ENCODE peak calls at places on chromosomes 4 and X, in four cellular contexts. One of them, this sample, is unnamed.
A peak's percentile ranks its signal among the peaks of the same experiment; 100 is the strongest.

GRCh38 chr4:124181045-124181444 is 531.5 kb downstream of the ANKRD50 start:
- DNase-seq in AG09319: no peak
- DNase-seq in SK-MEL-5: no peak
- DNase-seq in hepatic stellate cell: no peak
- DNase-seq in this sample: no peak

GRCh38 chr4:92654084-92654483 is 350.3 kb downstream of the GRID2 start:
- DNase-seq in hepatic stellate cell: no peak
- DNase-seq in SK-MEL-5: no peak
- DNase-seq in AG09319: no peak
- DNase-seq in this sample: no peak

GRCh38 chr4:165006457-165006856 is 25.3 kb upstream of the TRIM60 start:
- DNase-seq in SK-MEL-5: no peak
- DNase-seq in AG09319: no peak
- DNase-seq in hepatic stellate cell: no peak
- DNase-seq in this sample: no peak

GRCh38 chrX:150777328-150777992 is 84.3 kb downstream of the MTMR1 start:
- DNase-seq in SK-MEL-5: no peak
- DNase-seq in AG09319: no peak
- DNase-seq in hepatic stellate cell: no peak
- DNase-seq in this sample: no peak

GRCh38 chr4:40940317-40940720 is 190.6 kb downstream of the NSUN7 start:
- DNase-seq in SK-MEL-5: no peak
- DNase-seq in AG09319: no peak
- DNase-seq in hepatic stellate cell: no peak
- DNase-seq in this sample: no peak

GRCh38 chr4:11424000-11424399 is 4.7 kb downstream of the HS3ST1 start:
- DNase-seq in hepatic stellate cell: peak; percentile 31
- DNase-seq in SK-MEL-5: peak; percentile 78
- DNase-seq in AG09319: no peak
- DNase-seq in this sample: no peak

GRCh38 chr4:90852232-90852631 is 725.0 kb downstream of the CCSER1 start:
- DNase-seq in SK-MEL-5: no peak
- DNase-seq in hepatic stellate cell: no peak
- DNase-seq in AG09319: no peak
- DNase-seq in this sample: no peak

GRCh38 chrX:70138622-70139021 is 5.4 kb downstream of the IGBP1 start:
- DNase-seq in AG09319: no peak
- DNase-seq in SK-MEL-5: no peak
- DNase-seq in hepatic stellate cell: no peak
- DNase-seq in this sample: no peak

GRCh38 chrX:153450114-153450948 is 4.5 kb upstream of the TREX2 start:
- DNase-seq in hepatic stellate cell: no peak
- DNase-seq in AG09319: no peak
- DNase-seq in SK-MEL-5: no peak
- DNase-seq in this sample: no peak

GRCh38 chr4:103996059-103996458 is 276.3 kb upstream of the TACR3 start:
- DNase-seq in hepatic stellate cell: no peak
- DNase-seq in AG09319: no peak
- DNase-seq in SK-MEL-5: peak; percentile 85
- DNase-seq in this sample: peak; percentile 56

GRCh38 chr4:108533245-108533844 is 87.0 kb upstream of the RPL34 start:
- DNase-seq in SK-MEL-5: peak; percentile 23
- DNase-seq in AG09319: no peak
- DNase-seq in hepatic stellate cell: no peak
- DNase-seq in this sample: no peak

GRCh38 chr4:167232805-167233522 is 1.3 kb downstream of the SPOCK3 start:
- DNase-seq in hepatic stellate cell: no peak
- DNase-seq in AG09319: no peak
- DNase-seq in SK-MEL-5: no peak
- DNase-seq in this sample: no peak

GRCh38 chr4:6464842-6465588 is 7.4 kb downstream of the PPP2R2C start:
- DNase-seq in SK-MEL-5: peak; percentile 43
- DNase-seq in hepatic stellate cell: no peak
- DNase-seq in AG09319: no peak
- DNase-seq in this sample: no peak

GRCh38 chrX:120604359-120604782 is 470 bp downstream of the MCTS1 start:
- DNase-seq in AG09319: no peak
- DNase-seq in hepatic stellate cell: peak; percentile 25
- DNase-seq in SK-MEL-5: peak; percentile 31
- DNase-seq in this sample: no peak

GRCh38 chr4:148053298-148054003 is 321.6 kb downstream of the ARHGAP10 start:
- DNase-seq in SK-MEL-5: no peak
- DNase-seq in hepatic stellate cell: no peak
- DNase-seq in AG09319: no peak
- DNase-seq in this sample: no peak

GRCh38 chrX:68692651-68693050 is 45.2 kb downstream of the STARD8 start:
- DNase-seq in AG09319: no peak
- DNase-seq in SK-MEL-5: no peak
- DNase-seq in hepatic stellate cell: peak; percentile 36
- DNase-seq in this sample: no peak

GRCh38 chrX:48972214-48973164 is 845 bp upstream of the KCND1 start:
- DNase-seq in AG09319: no peak
- DNase-seq in SK-MEL-5: peak; percentile 67
- DNase-seq in hepatic stellate cell: peak; percentile 54
- DNase-seq in this sample: no peak

GRCh38 chrX:71147496-71148277 is 3.0 kb downstream of the NLGN3 start:
- DNase-seq in AG09319: no peak
- DNase-seq in hepatic stellate cell: no peak
- DNase-seq in SK-MEL-5: no peak
- DNase-seq in this sample: no peak

GRCh38 chrX:12721042-12721441 is 70.2 kb upstream of the PRPS2 start:
- DNase-seq in SK-MEL-5: no peak
- DNase-seq in hepatic stellate cell: no peak
- DNase-seq in AG09319: no peak
- DNase-seq in this sample: no peak

GRCh38 chr4:169810325-169811323 is 52.9 kb upstream of the HPF1 start:
- DNase-seq in SK-MEL-5: peak; percentile 89
- DNase-seq in AG09319: peak; percentile 61
- DNase-seq in hepatic stellate cell: peak; percentile 47
- DNase-seq in this sample: peak; percentile 76

GRCh38 chr4:54912155-54912554 is 213.2 kb downstream of the KDR start:
- DNase-seq in SK-MEL-5: no peak
- DNase-seq in AG09319: no peak
- DNase-seq in hepatic stellate cell: no peak
- DNase-seq in this sample: no peak

GRCh38 chr4:75512336-75513211 is 1.6 kb downstream of the RCHY1 start:
- DNase-seq in hepatic stellate cell: no peak
- DNase-seq in SK-MEL-5: peak; percentile 81
- DNase-seq in AG09319: no peak
- DNase-seq in this sample: no peak

GRCh38 chr4:109359040-109359646 is 56.7 kb upstream of the COL25A1 start:
- DNase-seq in hepatic stellate cell: no peak
- DNase-seq in SK-MEL-5: no peak
- DNase-seq in AG09319: no peak
- DNase-seq in this sample: no peak

This sample was measured in SK-N-MC.